ENCODE peak calls at places on chromosomes 1 and 21, in four cellular contexts. I is right atrium auricular region, M is A549, B is AG10803. O is an unnamed sample.

GRCh38 chr1:198763298-198763714 is 124.5 kb downstream of the PTPRC start:
- DNase-seq in I (no peak), M (no peak), B (peak), O (no peak)

GRCh38 chr1:82485591-82486369 is 685.0 kb downstream of the ADGRL2 start:
- DNase-seq in M (no peak), I (no peak), B (peak), O (peak)

GRCh38 chr1:71667224-71667623 is 586.4 kb upstream of the ZRANB2 start:
- DNase-seq in B (peak), M (no peak), I (no peak), O (no peak)

GRCh38 chr21:42524341-42525227 is 10.9 kb downstream of the SLC37A1 start:
- DNase-seq in B (peak), I (peak), M (no peak), O (no peak)

GRCh38 chr1:230195199-230195598 is 128.2 kb downstream of the GALNT2 start:
- DNase-seq in M (no peak), B (no peak), I (no peak), O (no peak)

GRCh38 chr1:168482106-168482505 is 61.7 kb downstream of the XCL2 start:
- DNase-seq in I (no peak), M (no peak), B (peak), O (no peak)

GRCh38 chr1:59393211-59394180 is 96.6 kb downstream of the FGGY start:
- DNase-seq in M (no peak), I (peak), B (peak), O (no peak)

GRCh38 chr1:17184822-17185484 is 20.0 kb upstream of the PADI1 start:
- DNase-seq in M (no peak), B (no peak), I (no peak), O (no peak)

GRCh38 chr1:15617874-15618684 is 821 bp downstream of the DDI2 start:
- DNase-seq in M (no peak), B (no peak), I (no peak), O (no peak)

GRCh38 chr1:12184008-12184681 is 17.4 kb downstream of the TNFRSF1B start:
- DNase-seq in M (no peak), B (peak), I (peak), O (no peak)

GRCh38 chr1:150281221-150281757 is 1.1 kb upstream of the CIART start:
- DNase-seq in I (peak), B (peak), M (peak), O (no peak)

GRCh38 chr1:162412002-162412401 is at the start of gene SH2D1B:
- DNase-seq in B (no peak), M (no peak), I (no peak), O (no peak)

GRCh38 chr1:113924473-113924872 is 4.7 kb upstream of the HIPK1 start:
- DNase-seq in I (no peak), M (no peak), B (no peak), O (no peak)

GRCh38 chr1:13828454-13829151 is 128.6 kb downstream of the PRDM2 start:
- DNase-seq in I (peak), B (no peak), M (peak), O (no peak)

GRCh38 chr1:85580046-85580411 is 532 bp upstream of the CCN1 start:
- DNase-seq in B (peak), M (peak), I (peak), O (no peak)

GRCh38 chr1:194069168-194069830 is 882.9 kb upstream of the B3GALT2 start:
- DNase-seq in I (peak), B (no peak), M (no peak), O (no peak)

GRCh38 chr1:32992489-32993214 is 28.0 kb upstream of the RNF19B start:
- DNase-seq in I (peak), B (peak), M (peak), O (peak)

GRCh38 chr21:29300547-29301138 is 1.9 kb downstream of the BACH1 start:
- DNase-seq in B (no peak), M (no peak), I (no peak), O (no peak)

GRCh38 chr21:46152939-46153258 is 2.5 kb downstream of the FTCD start:
- DNase-seq in I (no peak), M (no peak), B (no peak), O (no peak)

GRCh38 chr1:183284086-183284485 is 98.0 kb downstream of the LAMC2 start:
- DNase-seq in I (no peak), M (no peak), B (no peak), O (no peak)

GRCh38 chr1:68165665-68166064 is 66.7 kb downstream of the WLS start:
- DNase-seq in M (no peak), I (no peak), B (no peak), O (no peak)

GRCh38 chr1:86441581-86441980 is 17.6 kb downstream of the CLCA2 start:
- DNase-seq in B (no peak), I (no peak), M (no peak), O (no peak)

GRCh38 chr1:27003745-27004470 is 8.7 kb downstream of the TENT5B start:
- DNase-seq in B (no peak), M (no peak), I (no peak), O (no peak)

GRCh38 chr1:6273380-6273891 is 12.5 kb upstream of the GPR153 start:
- DNase-seq in M (no peak), B (peak), I (no peak), O (peak)

GRCh38 chr1:20785907-20786309 is 1.2 kb downstream of the HP1BP3 start:
- DNase-seq in I (no peak), B (peak), M (no peak), O (no peak)

GRCh38 chr1:118335372-118335771 is 150.3 kb upstream of the SPAG17 start:
- DNase-seq in I (no peak), B (peak), M (no peak), O (peak)

GRCh38 chr1:24830680-24831272 is 85.5 kb downstream of the CLIC4 start:
- DNase-seq in B (peak), M (peak), I (no peak), O (peak)

GRCh38 chr1:151165281-151165737 is 393 bp downstream of the LYSMD1 start:
- DNase-seq in M (peak), B (peak), I (no peak), O (no peak)

GRCh38 chr21:28805885-28806284 is 186.8 kb downstream of the LTN1 start:
- DNase-seq in I (no peak), M (no peak), B (peak), O (no peak)

GRCh38 chr1:77060000-77060399 is 159.2 kb downstream of the PIGK start:
- DNase-seq in B (no peak), I (no peak), M (no peak), O (no peak)

GRCh38 chr1:225440380-225440957 is 12.6 kb upstream of the LBR start:
- DNase-seq in B (no peak), M (no peak), I (peak), O (no peak)

GRCh38 chr1:6197746-6198427 is 1.5 kb downstream of the RPL22 start:
- DNase-seq in I (no peak), M (no peak), B (no peak), O (no peak)

GRCh38 chr1:86756062-86756406 is 51.7 kb downstream of the SH3GLB1 start:
- DNase-seq in I (no peak), B (no peak), M (no peak), O (no peak)

GRCh38 chr1:168085401-168085872 is 51.3 kb downstream of the GPR161 start:
- DNase-seq in B (peak), M (no peak), I (peak), O (no peak)

GRCh38 chr1:244171241-244171985 is 120.3 kb downstream of the ZBTB18 start:
- DNase-seq in I (no peak), B (peak), M (no peak), O (no peak)

GRCh38 chr1:41664861-41665640 is 180.6 kb upstream of the EDN2 start:
- DNase-seq in M (peak), I (peak), B (peak), O (peak)

GRCh38 chr21:38806153-38806941 is 618 bp downstream of the ETS2 start:
- DNase-seq in B (no peak), I (no peak), M (no peak), O (no peak)

GRCh38 chr21:38805282-38806152 is at the start of gene ETS2:
- DNase-seq in I (peak), B (peak), M (peak), O (no peak)

GRCh38 chr21:38807481-38807880 is 1.8 kb downstream of the ETS2 start:
- DNase-seq in B (no peak), M (no peak), I (no peak), O (no peak)

GRCh38 chr21:38807987-38808386 is 2.3 kb downstream of the ETS2 start:
- DNase-seq in I (no peak), M (no peak), B (no peak), O (no peak)

DNA sequence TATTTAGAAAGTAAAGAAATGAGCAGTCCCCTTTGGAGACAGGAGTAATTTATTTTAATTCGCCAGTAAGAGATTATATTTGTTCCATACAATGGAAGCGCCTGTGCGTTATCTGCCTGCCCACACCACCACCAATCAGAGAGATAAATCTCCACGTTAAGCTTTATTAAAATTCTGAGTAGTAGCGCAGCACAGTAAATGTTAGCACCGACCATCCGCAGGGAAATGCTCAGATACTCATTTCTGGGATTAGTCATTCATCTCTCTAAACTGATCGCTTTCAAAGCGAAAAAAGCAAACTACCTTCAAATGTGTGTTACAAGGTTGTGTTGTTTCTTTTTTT is 1.2 kb downstream of the ETS2 start:
- DNase-seq in I (no peak), M (no peak), B (no peak), O (no peak)
- H3K4me3 ChIP-seq in I (peak), M (peak), B (peak), O (peak)

GRCh38 chr1:55504306-55504706 is 289.1 kb upstream of the USP24 start:
- DNase-seq in I (no peak), B (no peak), M (no peak), O (no peak)
- H3K4me3 ChIP-seq in I (no peak), B (no peak), M (no peak), O (no peak)

GRCh38 chr1:31063636-31064035 is 1.9 kb downstream of the PUM1 start:
- DNase-seq in I (no peak), B (no peak), M (no peak), O (no peak)
- H3K4me3 ChIP-seq in I (peak), B (peak), M (peak), O (peak)

DNA sequence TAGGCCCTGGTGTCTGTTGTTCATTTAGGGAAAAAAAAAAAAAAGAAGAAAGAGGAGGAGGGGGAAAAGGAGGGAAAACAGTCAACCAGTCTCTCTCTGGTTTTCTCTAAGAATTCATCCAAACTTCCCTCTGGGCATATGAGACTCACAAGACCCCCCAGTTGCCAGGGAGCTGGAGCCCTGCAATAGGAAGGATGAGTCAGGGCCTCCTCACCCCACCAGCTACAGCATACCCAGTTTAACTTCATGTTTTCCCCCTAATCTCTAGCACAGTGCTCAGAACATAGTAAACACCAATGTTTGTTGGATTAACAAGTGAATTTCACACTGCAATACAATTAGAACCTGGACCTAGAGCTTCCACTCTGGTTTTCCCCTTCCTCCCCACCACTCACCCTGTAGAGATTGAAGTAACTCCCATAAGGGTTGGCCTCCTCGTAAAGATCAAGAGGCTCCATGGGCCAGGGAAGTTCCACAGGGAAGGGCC is 7.8 kb downstream of the F11R start:
- DNase-seq in I (no peak), M (no peak), B (no peak), O (no peak)
- H3K4me3 ChIP-seq in I (peak), M (peak), B (no peak), O (peak)

O was measured in keratinocyte.